ENCODE peak calls at places on chromosomes 12 and 14, in nine cellular contexts. U is HFF-Myc, C is AG10803, Y is fibroblast of pulmonary artery, R is astrocyte of the cerebellum, B is GM23338, Q is foreskin fibroblast, S is H1, V is astrocyte of the spinal cord. L is an unnamed sample.

GRCh38 chr12:132178801-132179401 is 34.6 kb downstream of the NOC4L start:
- DNase-seq in Q (no peak), B (peak), R (no peak), S (no peak), V (no peak), C (no peak), U (no peak), Y (no peak), L (no peak)

GRCh38 chr12:127722651-127723050 is 544.3 kb upstream of the TMEM132C start:
- DNase-seq in Y (no peak), U (no peak), Q (no peak), C (no peak), B (no peak), R (no peak), V (no peak), S (no peak), L (no peak)

GRCh38 chr14:101441710-101442109 is 119.6 kb upstream of the DIO3 start:
- DNase-seq in Q (no peak), R (no peak), C (no peak), Y (no peak), B (no peak), V (no peak), U (no peak), S (no peak), L (no peak)

GRCh38 chr14:104458845-104459244 is 120.7 kb upstream of the C14orf180 start:
- DNase-seq in U (no peak), R (no peak), V (no peak), Y (no peak), Q (no peak), B (no peak), C (no peak), S (peak), L (no peak)

GRCh38 chr12:81034926-81035325 is 43.0 kb upstream of the ACSS3 start:
- DNase-seq in Y (no peak), C (no peak), R (no peak), B (no peak), S (no peak), V (no peak), Q (no peak), U (no peak), L (no peak)

GRCh38 chr12:46406352-46407027 is 33.9 kb upstream of the SLC38A2 start:
- DNase-seq in B (no peak), R (no peak), U (no peak), Q (no peak), C (no peak), Y (peak), V (no peak), S (no peak), L (no peak)

GRCh38 chr12:111767362-111768158 is 827 bp downstream of the ALDH2 start:
- DNase-seq in Q (peak), C (peak), Y (no peak), B (peak), U (no peak), V (no peak), S (no peak), R (no peak), L (peak)

GRCh38 chr12:23093488-23093887 is 468.5 kb downstream of the ETNK1 start:
- DNase-seq in U (no peak), Q (no peak), V (no peak), R (no peak), S (no peak), C (no peak), Y (peak), B (no peak), L (no peak)

GRCh38 chr12:121189887-121190155 is 20.1 kb upstream of the P2RX4 start:
- DNase-seq in Q (no peak), C (no peak), B (no peak), Y (no peak), U (no peak), R (no peak), V (no peak), S (no peak), L (no peak)

GRCh38 chr12:22126758-22127157 is 80.7 kb downstream of the CMAS start:
- DNase-seq in S (no peak), V (no peak), Y (no peak), U (no peak), R (no peak), Q (no peak), B (no peak), C (no peak), L (no peak)

GRCh38 chr12:28443337-28443736 is 253.1 kb downstream of the CCDC91 start:
- DNase-seq in C (no peak), Q (no peak), Y (no peak), V (no peak), B (no peak), R (no peak), U (no peak), S (no peak), L (no peak)

GRCh38 chr12:24561882-24562760 is 386.8 kb downstream of the BCAT1 start:
- DNase-seq in Q (peak), Y (peak), C (peak), B (peak), U (no peak), R (no peak), V (peak), S (peak), L (peak)

GRCh38 chr12:127125607-127126259 is 1141.2 kb upstream of the TMEM132C start:
- DNase-seq in U (peak), V (peak), C (peak), R (peak), Q (peak), B (no peak), Y (peak), S (no peak), L (peak)

GRCh38 chr14:99938896-99939295 is 126.3 kb upstream of the EVL start:
- DNase-seq in R (no peak), Y (no peak), S (no peak), B (no peak), V (no peak), Q (no peak), C (no peak), U (no peak), L (no peak)

GRCh38 chr12:110217996-110218674 is 62.9 kb upstream of the ATP2A2 start:
- DNase-seq in C (no peak), B (no peak), Y (no peak), U (peak), V (no peak), Q (no peak), R (no peak), S (no peak), L (no peak)

GRCh38 chr12:51449569-51450246 is 25.1 kb downstream of the SLC4A8 start:
- DNase-seq in S (no peak), Q (peak), V (no peak), B (no peak), Y (no peak), R (no peak), U (peak), C (peak), L (peak)

GRCh38 chr14:58747181-58747580 is 109.4 kb downstream of the DACT1 start:
- DNase-seq in V (peak), Q (peak), R (peak), S (no peak), U (no peak), Y (peak), B (no peak), C (peak), L (peak)

GRCh38 chr12:54932691-54933090 is 51.9 kb downstream of the TESPA1 start:
- DNase-seq in Y (peak), S (no peak), U (peak), B (no peak), C (no peak), Q (no peak), V (no peak), R (no peak), L (peak)

GRCh38 chr14:41642402-41643195 is 35.9 kb downstream of the LRFN5 start:
- DNase-seq in C (no peak), V (no peak), S (no peak), Q (no peak), R (no peak), U (no peak), B (peak), Y (peak), L (no peak)

GRCh38 chr14:101584049-101584859 is 23.0 kb downstream of the DIO3 start:
- DNase-seq in Y (peak), Q (peak), C (peak), V (no peak), S (no peak), B (peak), U (peak), R (no peak), L (peak)

GRCh38 chr12:92593734-92594402 is 108.9 kb upstream of the PLEKHG7 start:
- DNase-seq in Y (peak), U (peak), Q (peak), S (no peak), R (no peak), B (no peak), V (peak), C (peak), L (peak)

GRCh38 chr12:53974084-53975018 is at the start of gene HOTAIR:
- DNase-seq in V (no peak), Y (no peak), R (no peak), B (peak), Q (peak), S (no peak), U (no peak), C (peak), L (no peak)

GRCh38 chr12:53659011-53659551 is 16.8 kb downstream of the ATP5MC2 start:
- DNase-seq in B (peak), V (peak), U (no peak), S (no peak), C (peak), Q (peak), R (peak), Y (peak), L (peak)

GRCh38 chr14:24312736-24313507 is 1.6 kb downstream of the LTB4R start:
- DNase-seq in B (no peak), Q (no peak), C (no peak), V (no peak), Y (peak), R (no peak), S (no peak), U (no peak), L (no peak)

GRCh38 chr12:31407562-31407961 is 81.6 kb upstream of the SINHCAF start:
- DNase-seq in S (peak), U (no peak), V (no peak), R (no peak), Q (no peak), Y (no peak), C (no peak), B (no peak), L (no peak)

GRCh38 chr12:85157023-85157626 is 121.0 kb downstream of the LRRIQ1 start:
- DNase-seq in B (peak), Y (no peak), C (no peak), S (no peak), Q (no peak), V (no peak), U (no peak), R (no peak), L (no peak)

GRCh38 chr14:31159682-31160296 is 47.8 kb downstream of the HECTD1 start:
- DNase-seq in R (no peak), C (peak), Q (peak), B (no peak), V (peak), U (peak), S (no peak), Y (no peak), L (peak)

GRCh38 chr12:130925616-130926015 is 28.1 kb upstream of the ADGRD1 start:
- DNase-seq in Q (no peak), R (no peak), U (no peak), C (peak), V (no peak), Y (peak), S (no peak), B (no peak), L (no peak)
- H3K4me3 ChIP-seq in Q (no peak), R (no peak), U (no peak), C (no peak), V (no peak), Y (no peak), S (no peak), B (no peak), L (no peak)

GRCh38 chr12:97595936-97596335 is 133.3 kb downstream of the RMST start:
- DNase-seq in B (no peak), Y (no peak), R (no peak), C (no peak), Q (no peak), V (peak), U (no peak), S (no peak), L (no peak)
- TF ChIP-seq CTCF in B (no peak), Y (no peak), R (no peak), C (no peak), Q (no peak), V (no peak), U (no peak), S (no peak), L (no peak)

GRCh38 chr12:124296295-124296915 is 1.5 kb downstream of the RFLNA start:
- DNase-seq in C (no peak), V (no peak), R (no peak), S (no peak), U (no peak), Y (no peak), B (peak), Q (no peak), L (no peak)
- H3K4me3 ChIP-seq in C (peak), V (peak), R (peak), S (peak), U (no peak), Y (peak), B (peak), Q (no peak), L (no peak)

GRCh38 chr14:74507085-74507484 is 13.5 kb downstream of the ISCA2 start:
- DNase-seq in V (no peak), Y (no peak), S (no peak), B (no peak), Q (no peak), R (no peak), C (no peak), U (no peak), L (no peak)
- TF ChIP-seq CTCF in V (no peak), Y (no peak), S (no peak), B (no peak), Q (no peak), R (no peak), C (no peak), U (no peak), L (no peak)

GRCh38 chr12:10749700-10750384 is 26.7 kb upstream of the YBX3 start:
- DNase-seq in B (peak), V (peak), S (peak), Q (peak), C (peak), U (peak), R (peak), Y (peak), L (peak)
- H3K4me3 ChIP-seq in B (peak), V (peak), S (peak), Q (peak), C (peak), U (peak), R (peak), Y (peak), L (peak)

L was measured in fibroblast of mammary gland.